ENCODE peak calls at places on chromosomes 7 and 10, in seven cellular contexts. B is small intestine; U is SK-N-SH; R is lower lobe of right lung; F is thoracic aorta; Q is PC-9; W is CD8-positive, alpha-beta memory T cell. Y is an unnamed sample. For H3K9me3 and H3K27me3, the result is how much of the 10 kb centered on the place peaks cover.

GRCh38 chr7:91067266-91067665 is 197.0 kb upstream of the FZD1 start:
- DNase-seq in B (no peak), U (peak), R (no peak), F (no peak), Q (no peak), W (no peak), Y (no peak)

GRCh38 chr10:125514206-125515162 is 168.5 kb downstream of the TEX36 start:
- DNase-seq in B (no peak), U (peak), R (no peak), F (no peak), Q (peak), W (no peak), Y (no peak)

GRCh38 chr10:120613180-120613579 is 156.2 kb downstream of the PLPP4 start:
- DNase-seq in B (no peak), U (no peak), R (no peak), F (no peak), Q (no peak), W (no peak), Y (no peak)

GRCh38 chr10:4316166-4316810 is 509.7 kb upstream of the AKR1E2 start:
- DNase-seq in B (no peak), U (no peak), R (no peak), F (peak), Q (no peak), W (no peak), Y (no peak)

GRCh38 chr7:117889611-117890010 is 16.4 kb upstream of the CTTNBP2 start:
- DNase-seq in B (no peak), U (no peak), R (no peak), F (no peak), Q (no peak), W (no peak), Y (no peak)

GRCh38 chr7:150329331-150330106 is 6.2 kb upstream of the ACTR3C start:
- DNase-seq in B (no peak), U (no peak), R (no peak), F (no peak), Q (no peak), W (no peak), Y (no peak)

GRCh38 chr10:18875480-18875879 is 173.1 kb upstream of the MALRD1 start:
- DNase-seq in B (peak), U (no peak), R (no peak), F (no peak), Q (no peak), W (no peak), Y (no peak)

GRCh38 chr7:108227360-108227749 is 97.2 kb upstream of the LAMB4 start:
- DNase-seq in B (no peak), U (no peak), R (no peak), F (no peak), Q (no peak), W (no peak), Y (no peak)

GRCh38 chr7:35905555-35905954 is 104.7 kb downstream of the SEPTIN7 start:
- DNase-seq in B (no peak), U (no peak), R (no peak), F (no peak), Q (no peak), W (no peak), Y (peak)

GRCh38 chr10:48946891-48947500 is 7.4 kb upstream of the LRRC18 start:
- DNase-seq in B (no peak), U (no peak), R (no peak), F (no peak), Q (no peak), W (no peak), Y (peak)

GRCh38 chr7:23133797-23134196 is 28.2 kb downstream of the KLHL7 start:
- DNase-seq in B (no peak), U (no peak), R (no peak), F (no peak), Q (no peak), W (no peak), Y (no peak)

GRCh38 chr7:102146122-102146521 is 140.5 kb upstream of the SH2B2 start:
- DNase-seq in B (no peak), U (no peak), R (no peak), F (no peak), Q (no peak), W (no peak), Y (no peak)

GRCh38 chr7:102149416-102149815 is 137.3 kb upstream of the SH2B2 start:
- DNase-seq in B (no peak), U (no peak), R (no peak), F (no peak), Q (no peak), W (no peak), Y (no peak)

GRCh38 chr7:102150266-102150665 is 136.4 kb upstream of the SH2B2 start:
- DNase-seq in B (no peak), U (no peak), R (no peak), F (no peak), Q (no peak), W (no peak), Y (no peak)

GRCh38 chr7:102148799-102149198 is 137.9 kb upstream of the SH2B2 start:
- DNase-seq in B (no peak), U (no peak), R (no peak), F (no peak), Q (no peak), W (no peak), Y (no peak)

GRCh38 chr7:102146989-102147388 is 139.7 kb upstream of the SH2B2 start:
- DNase-seq in B (no peak), U (no peak), R (no peak), F (no peak), Q (no peak), W (no peak), Y (peak)
- H3K9me3 ChIP-seq in B (under half), U (under half), R (under half), F (under half), Q (under half), W (under half), Y (under half)

GRCh38 chr7:151886783-151887182 is 9.9 kb upstream of the PRKAG2 start:
- DNase-seq in B (no peak), U (no peak), R (no peak), F (no peak), Q (no peak), W (no peak), Y (no peak)

GRCh38 chr7:151888716-151889115 is 11.8 kb upstream of the PRKAG2 start:
- DNase-seq in B (no peak), U (no peak), R (no peak), F (no peak), Q (no peak), W (no peak), Y (no peak)

GRCh38 chr7:151890355-151891004 is 13.6 kb upstream of the PRKAG2 start:
- DNase-seq in B (no peak), U (no peak), R (peak), F (no peak), Q (no peak), W (no peak), Y (no peak)

GRCh38 chr7:151889406-151890354 is 12.8 kb upstream of the PRKAG2 start:
- DNase-seq in B (no peak), U (no peak), R (no peak), F (no peak), Q (no peak), W (no peak), Y (no peak)

DNA sequence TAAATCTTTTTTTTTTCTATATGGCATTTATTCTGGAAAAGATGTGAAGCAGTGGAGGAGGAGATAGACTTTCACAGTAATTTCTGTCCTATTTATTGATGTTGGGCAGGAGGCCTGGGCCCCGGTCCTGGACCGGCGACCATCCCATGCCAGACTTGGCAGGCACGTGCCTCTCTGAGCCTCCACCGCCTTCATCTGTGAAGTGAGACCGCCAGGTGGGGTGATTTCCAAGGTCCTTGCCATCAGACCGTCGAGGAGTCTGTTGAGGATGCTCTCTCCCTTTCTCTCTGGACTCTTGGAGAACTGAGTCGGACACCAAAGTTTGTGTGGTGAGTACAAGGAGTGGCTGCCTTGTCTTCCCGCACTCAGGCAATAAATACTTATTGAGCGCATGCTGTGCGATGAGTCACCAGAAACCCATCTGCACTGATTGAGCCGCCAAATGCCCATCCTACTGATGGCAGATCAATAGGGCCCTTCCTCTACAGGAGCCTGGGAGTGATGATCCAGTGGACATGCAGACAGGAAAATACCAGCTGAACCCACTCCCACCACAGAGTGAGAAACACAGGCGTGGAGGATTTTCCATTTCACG is 11.3 kb upstream of the PRKAG2 start:
- DNase-seq in B (peak), U (no peak), R (no peak), F (no peak), Q (no peak), W (no peak), Y (no peak)
- H3K27me3 ChIP-seq in B (under half), U (half or more), R (under half), F (under half), Q (half or more), W (under half), Y (under half)

DNA sequence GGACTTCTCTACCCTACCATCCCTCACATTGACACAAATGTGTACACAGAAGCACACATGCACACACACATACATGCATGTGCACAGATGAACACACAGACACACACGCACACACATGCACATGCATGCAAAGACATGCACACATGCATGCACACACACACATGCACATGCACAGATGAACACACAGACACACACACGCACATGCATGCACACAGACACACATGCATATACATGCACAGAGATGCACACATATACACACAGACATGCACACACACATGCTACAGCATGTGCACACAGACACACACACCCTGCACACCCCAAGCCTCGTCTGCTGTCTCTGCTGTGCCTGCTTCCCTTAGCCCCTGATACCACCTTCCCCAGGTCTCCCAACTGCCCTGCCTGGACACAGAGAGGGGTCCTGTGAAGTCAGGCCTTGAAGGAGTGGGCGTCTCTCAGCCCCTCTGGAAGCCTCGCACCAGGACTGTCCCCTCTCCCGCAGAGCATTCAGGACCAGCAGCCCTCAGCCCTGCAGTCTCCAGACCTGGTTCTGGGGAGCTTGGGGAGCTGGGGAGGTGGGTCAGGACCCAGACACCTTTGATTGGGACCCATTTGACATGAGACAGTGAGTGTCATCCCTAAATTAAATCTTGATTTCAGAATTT is 181.8 kb downstream of the DNAJB6 start:
- DNase-seq in B (no peak), U (no peak), R (no peak), F (no peak), Q (no peak), W (no peak), Y (no peak)
- H3K9me3 ChIP-seq in B (under half), U (under half), R (under half), F (under half), Q (under half), W (under half), Y (under half)

GRCh38 chr10:50439806-50440205 is 183.9 kb downstream of the SGMS1 start:
- DNase-seq in B (no peak), U (no peak), R (no peak), F (no peak), Q (no peak), W (no peak), Y (no peak)
- H3K27me3 ChIP-seq in B (under half), U (under half), R (under half), F (under half), Q (under half), W (under half), Y (under half)

GRCh38 chr10:92747066-92747465 is 57.3 kb downstream of the HHEX start:
- DNase-seq in B (no peak), U (no peak), R (no peak), F (no peak), Q (no peak), W (no peak), Y (no peak)
- H3K9me3 ChIP-seq in B (under half), U (under half), R (under half), F (under half), Q (under half), W (under half), Y (under half)

GRCh38 chr7:97002555-97003261 is 2.6 kb upstream of the DLX6 start:
- DNase-seq in B (no peak), U (peak), R (no peak), F (no peak), Q (no peak), W (no peak), Y (no peak)

GRCh38 chr7:97004931-97005763 is at the start of gene DLX6:
- DNase-seq in B (no peak), U (peak), R (no peak), F (no peak), Q (no peak), W (no peak), Y (peak)

GRCh38 chr7:97004237-97004930 is 969 bp upstream of the DLX6 start:
- DNase-seq in B (no peak), U (no peak), R (no peak), F (no peak), Q (no peak), W (no peak), Y (no peak)

GRCh38 chr7:97001656-97002554 is 3.4 kb upstream of the DLX6 start:
- DNase-seq in B (no peak), U (peak), R (no peak), F (no peak), Q (no peak), W (no peak), Y (no peak)

DNA sequence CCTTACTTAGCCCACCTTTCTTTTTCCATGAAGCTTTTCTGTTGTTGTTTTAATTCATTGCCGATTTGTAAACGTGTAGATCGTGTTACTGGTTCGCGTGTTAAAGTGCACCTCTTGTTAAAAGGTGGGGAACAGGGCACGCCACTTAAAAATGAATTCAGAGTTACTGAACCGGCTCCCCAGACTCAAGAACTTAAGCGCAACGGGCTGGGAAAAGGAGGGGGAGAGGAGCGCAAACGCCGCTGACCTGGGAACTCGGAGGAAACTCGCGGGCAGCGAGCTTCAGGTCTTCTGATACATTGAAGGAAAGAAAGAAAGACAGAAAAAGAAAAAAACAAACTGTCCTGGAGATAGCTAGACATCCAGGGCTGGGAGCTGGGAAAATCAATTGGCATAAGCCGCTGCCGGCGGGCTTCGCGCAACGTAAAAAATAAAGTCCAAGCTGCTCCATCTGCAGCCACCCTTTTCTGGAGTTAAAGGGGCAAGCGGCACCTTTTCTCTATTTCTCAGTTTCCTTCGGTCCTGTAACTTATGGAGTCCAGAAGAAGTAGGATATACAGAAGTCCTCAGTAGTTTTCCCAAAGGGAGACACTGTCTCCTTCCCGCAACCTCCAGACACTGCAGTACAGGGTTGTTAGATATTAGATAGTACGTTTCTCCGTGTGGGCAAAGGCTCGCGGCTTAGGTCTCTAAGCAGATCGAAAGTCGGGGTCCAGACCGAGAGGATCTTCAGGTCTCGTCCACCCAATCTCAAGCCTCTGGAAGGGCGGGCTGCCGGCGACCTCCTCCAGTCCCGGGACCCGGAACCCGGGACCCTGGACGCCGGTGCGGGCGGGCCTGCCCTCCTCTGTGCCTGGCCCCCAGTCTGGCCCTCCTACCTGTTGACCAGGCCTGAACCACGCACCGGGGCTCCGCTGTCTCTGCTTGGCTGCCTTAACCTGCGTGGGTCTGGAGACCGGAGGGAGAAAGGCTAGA is 1.8 kb upstream of the DLX6 start:
- DNase-seq in B (no peak), U (peak), R (no peak), F (no peak), Q (no peak), W (no peak), Y (no peak)
- H3K27me3 ChIP-seq in B (half or more), U (under half), R (half or more), F (half or more), Q (under half), W (half or more), Y (half or more)

GRCh38 chr7:153567426-153567825 is 484.8 kb upstream of the DPP6 start:
- DNase-seq in B (peak), U (no peak), R (no peak), F (no peak), Q (no peak), W (no peak), Y (peak)
- H3K9me3 ChIP-seq in B (under half), U (under half), R (under half), F (under half), Q (under half), W (under half), Y (under half)

GRCh38 chr7:28408105-28408973 is 4.0 kb upstream of the CREB5 start:
- DNase-seq in B (no peak), U (peak), R (peak), F (peak), Q (no peak), W (no peak), Y (no peak)
- H3K27me3 ChIP-seq in B (under half), U (under half), R (under half), F (under half), Q (under half), W (under half), Y (half or more)

GRCh38 chr10:101773923-101774588 is 1.9 kb downstream of the FGF8 start:
- DNase-seq in B (no peak), U (peak), R (no peak), F (no peak), Q (no peak), W (no peak), Y (no peak)
- H3K9me3 ChIP-seq in B (under half), U (under half), R (under half), F (under half), Q (under half), W (under half), Y (under half)